ENCODE peak calls at places on chromosomes 4 and X, in six cellular contexts. E is astrocyte of the spinal cord; A is adipocyte; F is bronchial epithelial cell; P is CD4-positive, alpha-beta memory T cell; I is GM23248. Y is an unnamed sample.

GRCh38 chr4:114312349-114312748 is 286.3 kb upstream of the UGT8 start:
- DNase-seq in E (no peak), A (no peak), F (no peak), P (no peak), I (no peak), Y (no peak)

GRCh38 chr4:990746-991367 is 2.3 kb downstream of the SLC26A1 start:
- DNase-seq in E (no peak), A (no peak), F (no peak), P (no peak), I (no peak), Y (no peak)

GRCh38 chrX:63581390-63581789 is 203.6 kb downstream of the ARHGEF9 start:
- DNase-seq in E (no peak), A (no peak), F (no peak), P (no peak), I (no peak), Y (no peak)

GRCh38 chr4:180304321-180304720 is 1938.9 kb upstream of the TENM3 start:
- DNase-seq in E (no peak), A (peak), F (no peak), P (no peak), I (no peak), Y (peak)

GRCh38 chrX:155148724-155149537 is 67.3 kb upstream of the VBP1 start:
- DNase-seq in E (peak), A (peak), F (no peak), P (peak), I (peak), Y (no peak)

GRCh38 chrX:38437093-38437492 is 84.7 kb downstream of the OTC start:
- DNase-seq in E (no peak), A (no peak), F (peak), P (no peak), I (peak), Y (no peak)

GRCh38 chr4:110200673-110201072 is 2.3 kb upstream of the ELOVL6 start:
- DNase-seq in E (no peak), A (no peak), F (no peak), P (no peak), I (no peak), Y (no peak)

GRCh38 chr4:185904381-185904780 is 92.4 kb upstream of the SORBS2 start:
- DNase-seq in E (no peak), A (no peak), F (no peak), P (no peak), I (no peak), Y (no peak)

GRCh38 chr4:154332681-154333421 is 158.7 kb downstream of the DCHS2 start:
- DNase-seq in E (no peak), A (no peak), F (no peak), P (peak), I (no peak), Y (peak)

GRCh38 chr4:73726000-73726399 is 14.4 kb upstream of the CXCL8 start:
- DNase-seq in E (peak), A (peak), F (peak), P (no peak), I (peak), Y (no peak)

GRCh38 chr4:90926957-90927356 is 799.8 kb downstream of the CCSER1 start:
- DNase-seq in E (no peak), A (no peak), F (no peak), P (no peak), I (no peak), Y (no peak)

DNA sequence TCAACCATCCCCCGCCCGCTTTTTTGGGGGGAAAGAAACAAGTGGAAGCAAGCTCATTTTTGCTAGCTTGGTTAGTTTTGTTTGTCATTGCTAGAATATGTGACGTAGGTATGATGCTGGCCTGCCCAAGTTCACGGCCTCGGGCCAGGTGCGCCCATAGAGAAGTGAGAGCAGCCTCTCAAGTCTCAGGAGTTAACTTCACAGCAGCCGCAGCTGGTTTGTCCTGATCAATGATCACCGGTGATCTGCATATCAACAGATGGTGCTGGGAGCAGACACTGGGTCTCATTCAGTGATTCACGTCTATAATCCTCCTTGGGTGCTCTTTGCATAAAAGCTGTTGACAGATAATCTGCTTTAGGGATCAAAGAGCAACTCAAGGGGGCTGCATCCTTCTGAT is 50.1 kb downstream of the ENPP6 start:
- DNase-seq in E (no peak), A (no peak), F (no peak), P (no peak), I (no peak), Y (peak)
- H3K4me3 ChIP-seq in E (no peak), A (no peak), F (no peak), P (no peak), I (no peak), Y (no peak)

GRCh38 chrX:120016068-120016441 is 61.4 kb downstream of the RHOXF2B start:
- DNase-seq in E (no peak), A (no peak), F (no peak), P (no peak), I (no peak), Y (no peak)

GRCh38 chrX:120020305-120020704 is 57.2 kb downstream of the RHOXF2B start:
- DNase-seq in E (no peak), A (no peak), F (no peak), P (no peak), I (no peak), Y (no peak)

GRCh38 chrX:120014354-120015129 is 62.9 kb downstream of the RHOXF2B start:
- DNase-seq in E (no peak), A (no peak), F (no peak), P (no peak), I (no peak), Y (no peak)

DNA sequence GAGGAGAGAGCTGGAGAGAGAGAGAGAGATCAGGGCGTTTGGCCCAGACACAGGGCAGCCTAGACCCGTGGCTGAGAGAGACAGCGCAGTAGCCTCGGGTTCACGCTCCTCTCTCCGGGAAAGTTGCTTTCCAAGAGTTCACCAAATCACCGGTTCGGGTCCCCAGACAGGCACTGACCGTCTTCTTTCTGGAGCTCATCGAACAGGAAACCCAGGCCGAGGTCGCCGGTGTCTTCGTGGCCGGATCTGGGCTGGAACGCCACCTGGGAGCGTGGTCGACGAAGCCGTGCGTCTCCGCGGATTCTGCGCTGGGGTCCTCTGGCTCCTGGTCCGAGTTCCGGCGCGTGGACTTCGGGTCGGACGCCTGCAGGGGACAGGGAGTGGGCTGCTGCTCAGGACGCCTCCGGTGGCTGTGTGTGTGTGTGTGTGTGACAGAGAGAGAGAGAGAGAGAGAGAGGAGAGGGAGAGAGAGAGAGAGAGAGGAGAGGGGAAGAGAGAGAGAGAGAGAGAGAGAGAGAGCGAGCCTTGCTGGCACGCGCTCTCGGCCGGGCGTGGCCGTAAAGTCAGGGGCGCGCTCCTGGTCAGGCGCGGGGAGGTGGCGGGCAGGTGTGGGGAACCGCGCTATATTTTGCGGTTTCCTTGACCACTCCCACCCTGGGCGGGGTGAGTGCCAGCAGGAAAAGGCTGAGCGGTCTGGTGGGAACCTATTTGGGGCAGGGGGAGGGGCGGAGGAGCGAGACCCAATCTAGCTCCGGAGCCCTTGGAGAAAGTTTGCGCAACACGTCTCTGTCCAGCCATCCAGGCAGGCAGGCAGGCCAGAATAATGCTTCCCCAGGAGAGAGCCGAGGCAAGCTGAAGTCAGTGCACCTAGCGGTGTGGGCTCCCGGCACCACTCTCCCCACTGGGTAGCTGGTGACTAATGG is 62.1 kb downstream of the RHOXF2B start:
- DNase-seq in E (no peak), A (no peak), F (no peak), P (no peak), I (peak), Y (no peak)
- H3K4me3 ChIP-seq in E (no peak), A (peak), F (no peak), P (no peak), I (no peak), Y (no peak)

DNA sequence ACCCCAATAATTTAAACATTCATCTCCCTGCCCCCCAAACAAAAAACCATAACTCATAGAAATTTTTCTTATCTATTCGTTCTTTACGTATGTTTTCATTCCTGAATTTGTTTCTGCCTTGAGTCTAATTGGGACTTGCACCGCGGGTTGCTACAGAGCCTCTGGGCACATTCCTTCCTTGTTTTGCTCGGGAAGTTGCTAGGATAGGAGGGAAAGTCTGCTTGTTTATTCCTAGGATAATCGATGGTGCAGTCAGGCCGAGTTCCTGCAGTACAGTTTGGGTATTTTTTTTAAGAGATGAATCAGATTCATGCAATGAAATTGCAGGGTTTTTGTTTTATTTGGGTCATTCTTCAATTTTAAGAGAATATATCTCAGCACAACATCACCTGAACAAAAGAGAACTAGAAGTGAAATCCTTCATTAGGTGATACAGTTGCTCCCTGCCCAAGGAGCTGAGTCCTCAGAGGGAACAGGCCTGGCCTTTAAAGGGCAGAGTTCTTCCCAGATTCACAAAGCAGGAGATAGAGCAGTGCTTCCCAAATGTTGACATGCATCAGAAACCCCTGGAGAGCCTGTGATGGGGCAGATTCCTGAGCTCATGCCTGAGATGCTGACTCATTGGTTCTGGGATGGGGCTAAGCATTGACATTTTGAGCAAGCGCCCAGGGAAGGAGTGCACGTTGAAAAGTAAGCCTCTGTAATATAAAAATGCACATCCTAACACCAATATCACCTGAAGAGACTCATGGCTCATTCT is 114.9 kb upstream of the FAM9B start:
- DNase-seq in E (peak), A (peak), F (peak), P (no peak), I (peak), Y (no peak)
- H3K4me3 ChIP-seq in E (no peak), A (peak), F (no peak), P (no peak), I (peak), Y (no peak)

GRCh38 chr4:61201562-61202099 is 1.5 kb downstream of the ADGRL3 start:
- DNase-seq in E (no peak), A (peak), F (no peak), P (no peak), I (no peak), Y (no peak)

GRCh38 chr4:61202100-61202637 is 2.0 kb downstream of the ADGRL3 start:
- DNase-seq in E (peak), A (peak), F (no peak), P (no peak), I (no peak), Y (no peak)

GRCh38 chr4:61200195-61200990 is at the start of gene ADGRL3:
- DNase-seq in E (peak), A (peak), F (no peak), P (no peak), I (peak), Y (no peak)

GRCh38 chr4:61200991-61201526 is 933 bp downstream of the ADGRL3 start:
- DNase-seq in E (peak), A (peak), F (no peak), P (no peak), I (peak), Y (no peak)

GRCh38 chr4:61199869-61200194 is 294 bp upstream of the ADGRL3 start:
- DNase-seq in E (no peak), A (no peak), F (no peak), P (no peak), I (no peak), Y (no peak)
- H3K4me3 ChIP-seq in E (peak), A (peak), F (peak), P (no peak), I (no peak), Y (no peak)

GRCh38 chrX:109783712-109784109 is 50.7 kb upstream of the ACSL4 start:
- DNase-seq in E (no peak), A (no peak), F (peak), P (no peak), I (no peak), Y (no peak)
- H3K4me3 ChIP-seq in E (no peak), A (no peak), F (no peak), P (no peak), I (no peak), Y (no peak)

DNA sequence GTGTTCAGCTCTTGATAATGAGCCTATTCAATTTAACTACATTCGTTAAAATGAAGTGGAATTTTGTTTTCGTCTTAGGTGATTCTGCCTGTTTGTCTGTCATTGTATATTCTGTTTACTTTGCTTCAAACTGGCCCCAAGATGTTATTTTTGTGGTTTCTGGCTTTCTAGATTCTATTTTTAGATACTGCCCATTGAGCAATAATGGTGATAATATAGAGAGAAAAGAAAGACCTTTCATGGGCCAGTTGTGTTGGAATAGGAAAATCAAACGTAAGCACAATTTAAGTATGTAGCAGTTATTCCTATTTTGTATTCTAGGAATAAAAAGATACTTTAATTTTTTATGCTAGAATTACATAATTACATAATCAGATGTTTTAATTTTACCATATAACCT is 4.0 kb downstream of the CDKN2AIP start:
- DNase-seq in E (no peak), A (peak), F (no peak), P (no peak), I (peak), Y (no peak)
- H3K4me3 ChIP-seq in E (no peak), A (peak), F (no peak), P (no peak), I (no peak), Y (no peak)

GRCh38 chr4:10033191-10033881 is 12.0 kb upstream of the SLC2A9 start:
- DNase-seq in E (peak), A (no peak), F (peak), P (no peak), I (peak), Y (no peak)

GRCh38 chr4:10032625-10033024 is 11.3 kb upstream of the SLC2A9 start:
- DNase-seq in E (no peak), A (no peak), F (peak), P (no peak), I (peak), Y (no peak)

GRCh38 chr4:10030946-10031662 is 9.8 kb upstream of the SLC2A9 start:
- DNase-seq in E (no peak), A (no peak), F (no peak), P (no peak), I (no peak), Y (no peak)

GRCh38 chr4:10034136-10034535 is 12.8 kb upstream of the SLC2A9 start:
- DNase-seq in E (no peak), A (no peak), F (no peak), P (no peak), I (no peak), Y (no peak)

GRCh38 chr4:10031663-10032590 is 10.6 kb upstream of the SLC2A9 start:
- DNase-seq in E (no peak), A (no peak), F (no peak), P (no peak), I (no peak), Y (no peak)
- H3K4me3 ChIP-seq in E (no peak), A (no peak), F (no peak), P (no peak), I (no peak), Y (no peak)

DNA sequence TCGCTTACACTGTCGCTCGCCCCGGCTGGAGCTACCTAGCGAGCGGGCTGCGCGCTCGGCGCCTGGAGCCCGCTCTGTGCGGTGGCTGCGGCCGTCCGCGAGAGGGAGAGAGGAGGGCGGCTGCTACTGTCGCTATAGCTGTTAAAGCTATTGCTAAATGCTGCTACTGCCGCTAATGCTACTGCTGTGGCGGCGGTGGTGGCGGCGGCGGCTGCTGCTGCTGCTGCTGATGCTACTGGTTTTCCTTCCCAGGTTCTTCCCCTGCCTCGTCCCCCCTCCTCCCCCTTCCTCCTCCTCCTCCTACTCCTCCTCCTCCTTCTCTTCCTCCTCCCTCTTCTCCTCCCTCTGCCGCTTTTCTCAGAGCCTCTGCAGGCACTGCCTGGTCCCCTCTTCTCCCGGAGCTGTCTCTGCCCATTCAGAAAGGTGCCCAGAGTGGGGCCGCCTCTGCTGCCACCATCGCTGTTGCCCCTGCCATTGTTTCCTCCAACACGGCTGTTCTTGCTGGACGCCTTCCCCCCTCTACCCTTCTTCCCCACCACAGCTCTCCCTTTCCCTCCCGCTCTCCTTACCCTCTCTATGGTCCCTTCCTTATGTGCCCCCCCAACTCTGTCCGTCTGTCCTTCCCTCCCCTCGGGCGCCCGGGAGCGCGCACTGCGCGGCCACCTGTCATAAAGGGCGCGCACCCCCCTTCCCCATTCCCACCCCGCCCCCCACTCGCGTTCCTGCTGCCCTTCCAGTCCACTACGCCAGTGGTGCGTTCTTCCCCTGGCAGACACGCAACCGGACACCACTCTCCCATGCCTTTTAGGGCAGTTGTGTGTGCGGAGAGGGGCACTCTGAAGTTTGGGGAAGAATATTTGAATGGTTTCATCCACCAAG is at the start of gene NEXMIF:
- DNase-seq in E (no peak), A (no peak), F (peak), P (peak), I (peak), Y (peak)
- H3K4me3 ChIP-seq in E (peak), A (peak), F (peak), P (no peak), I (peak), Y (peak)

DNA sequence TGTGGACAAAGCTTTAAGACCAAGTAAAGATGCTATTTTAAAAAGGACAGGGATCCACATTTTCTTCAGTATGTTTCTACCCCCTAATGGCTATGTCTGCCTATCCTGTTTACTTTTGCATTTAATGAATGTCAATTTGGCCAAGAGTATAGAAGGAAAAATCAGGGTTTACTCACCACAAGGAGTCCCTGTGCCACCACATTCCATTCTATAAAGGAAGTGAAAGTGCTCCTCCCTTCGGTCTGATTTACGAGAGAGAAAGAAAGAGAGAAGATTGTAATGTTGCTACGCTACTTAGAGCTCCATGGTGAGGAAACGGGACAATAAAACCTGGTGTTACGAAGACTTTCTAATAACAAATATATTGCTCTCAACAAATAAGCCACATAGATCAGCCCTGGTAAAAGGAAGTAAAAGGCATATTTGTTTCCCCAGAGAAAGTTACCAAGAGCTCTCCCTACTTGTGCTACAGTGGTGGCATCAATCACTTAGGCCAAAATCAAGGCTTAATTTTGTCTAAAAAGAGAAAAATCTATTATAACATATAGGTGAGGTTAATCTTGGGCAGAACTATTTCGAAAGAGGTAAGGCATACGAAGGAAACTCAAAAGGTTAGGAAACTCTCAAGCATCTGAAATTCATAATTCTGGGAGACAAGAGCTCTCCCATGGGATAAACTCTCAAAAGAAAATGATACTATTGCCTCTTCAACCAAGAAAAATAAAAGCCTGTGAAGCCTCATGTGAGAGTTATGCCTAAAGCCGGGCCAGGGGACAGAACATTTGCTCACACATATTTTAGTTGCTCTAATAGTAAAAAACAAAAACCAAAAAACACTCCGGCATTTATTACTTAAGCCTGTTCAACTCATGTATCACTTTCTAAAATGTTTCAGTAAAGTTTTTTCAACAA is 29.5 kb downstream of the TAPT1 start:
- DNase-seq in E (peak), A (peak), F (peak), P (no peak), I (peak), Y (no peak)
- H3K4me3 ChIP-seq in E (peak), A (peak), F (no peak), P (no peak), I (peak), Y (no peak)